ENCODE peak calls at places on chromosome 18, in nine cellular contexts. V is right atrium auricular region, X is upper lobe of right lung, M is GM23248, Q is breast epithelium, Z is neuronal stem cell, T is Peyer's patch, L is suprapubic skin, N is K562. S is an unnamed sample.

GRCh38 chr18:62177271-62177670 is 9.6 kb downstream of the PIGN start:
- DNase-seq in V (no peak), X (no peak), M (no peak), Q (no peak), Z (no peak), T (no peak), L (no peak), N (no peak), S (no peak)

GRCh38 chr18:74896390-74896991 is 298.8 kb downstream of the ZNF407 start:
- DNase-seq in V (no peak), X (peak; percentile 63), M (peak; percentile 13), Q (no peak), Z (no peak), T (peak; percentile 73), L (no peak), N (no peak), S (peak; percentile 41)

GRCh38 chr18:8351173-8351572 is 258.1 kb upstream of the RAB12 start:
- DNase-seq in V (no peak), X (no peak), M (peak; percentile 42), Q (no peak), Z (no peak), T (no peak), L (no peak), N (no peak), S (no peak)

GRCh38 chr18:49601211-49601610 is 39.4 kb downstream of the LIPG start:
- DNase-seq in V (no peak), X (no peak), M (no peak), Q (no peak), Z (no peak), T (no peak), L (no peak), N (no peak), S (no peak)

GRCh38 chr18:58208207-58208944 is 164.3 kb downstream of the NEDD4L start:
- DNase-seq in V (no peak), X (no peak), M (peak; percentile 75), Q (no peak), Z (no peak), T (no peak), L (no peak), N (no peak), S (no peak)

GRCh38 chr18:37902344-37902743 is 336.7 kb upstream of the CELF4 start:
- DNase-seq in V (no peak), X (no peak), M (no peak), Q (no peak), Z (no peak), T (no peak), L (no peak), N (no peak), S (no peak)

GRCh38 chr18:66344227-66344626 is 259.7 kb downstream of the CDH19 start:
- DNase-seq in V (no peak), X (no peak), M (no peak), Q (no peak), Z (no peak), T (no peak), L (no peak), N (no peak), S (no peak)

GRCh38 chr18:79872423-79872822 is 74.7 kb downstream of the KCNG2 start:
- DNase-seq in V (no peak), X (peak; percentile 57), M (peak; percentile 20), Q (no peak), Z (no peak), T (no peak), L (no peak), N (no peak), S (no peak)

GRCh38 chr18:26867471-26867870 is 2.0 kb upstream of the AQP4 start:
- DNase-seq in V (no peak), X (no peak), M (no peak), Q (no peak), Z (no peak), T (no peak), L (no peak), N (no peak), S (no peak)

GRCh38 chr18:58161659-58162058 is 117.6 kb downstream of the NEDD4L start:
- DNase-seq in V (peak; percentile 18), X (no peak), M (no peak), Q (no peak), Z (no peak), T (no peak), L (no peak), N (peak; percentile 39), S (peak; percentile 55)

GRCh38 chr18:41703744-41704530 is 251.1 kb upstream of the PIK3C3 start:
- DNase-seq in V (no peak), X (no peak), M (peak; percentile 6), Q (no peak), Z (no peak), T (no peak), L (no peak), N (no peak), S (no peak)

GRCh38 chr18:250685-251084 is 17.2 kb downstream of the THOC1 start:
- DNase-seq in V (no peak), X (no peak), M (peak; percentile 54), Q (no peak), Z (no peak), T (no peak), L (no peak), N (no peak), S (no peak)

GRCh38 chr18:56532176-56532840 is 106.1 kb downstream of the TXNL1 start:
- DNase-seq in V (no peak), X (no peak), M (peak; percentile 61), Q (no peak), Z (no peak), T (no peak), L (no peak), N (no peak), S (no peak)

GRCh38 chr18:10450986-10451385 is 3.4 kb upstream of the APCDD1 start:
- DNase-seq in V (no peak), X (no peak), M (no peak), Q (no peak), Z (no peak), T (no peak), L (no peak), N (no peak), S (no peak)

DNA sequence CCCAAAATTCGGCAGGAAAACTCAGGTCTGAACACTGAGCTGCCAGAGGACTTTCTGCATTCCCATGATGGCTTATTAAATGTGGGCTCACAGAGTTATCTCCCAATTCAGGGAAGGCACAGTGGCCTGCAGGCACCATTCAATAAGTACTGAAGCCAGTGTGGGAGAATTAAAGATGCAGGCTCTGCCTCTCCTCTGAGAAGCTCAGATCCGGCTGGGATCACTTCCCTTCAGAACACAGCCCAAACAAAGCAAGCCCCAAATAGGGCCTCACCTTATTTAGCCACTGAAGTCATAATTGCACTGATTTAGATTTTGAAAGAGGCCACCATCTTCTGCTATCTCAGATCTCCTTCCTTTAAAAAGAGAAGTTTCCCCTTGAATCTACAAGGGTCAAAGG is 94.3 kb downstream of the MAPK4 start:
- DNase-seq in V (no peak), X (no peak), M (no peak), Q (no peak), Z (no peak), T (no peak), L (no peak), N (no peak), S (no peak)
- H3K4me3 ChIP-seq in V (no peak overlapping the region), X (no peak overlapping the region), M (no peak overlapping the region), Q (no peak overlapping the region), Z (no peak overlapping the region), T (no peak overlapping the region), L (no peak overlapping the region), N (no peak overlapping the region), S (no peak overlapping the region)

GRCh38 chr18:77815666-77816338 is 566.2 kb downstream of the GALR1 start:
- DNase-seq in V (no peak), X (no peak), M (no peak), Q (no peak), Z (no peak), T (no peak), L (no peak), N (no peak), S (no peak)

GRCh38 chr18:77818328-77818727 is 568.7 kb downstream of the GALR1 start:
- DNase-seq in V (no peak), X (no peak), M (no peak), Q (no peak), Z (no peak), T (no peak), L (no peak), N (no peak), S (no peak)

GRCh38 chr18:77821892-77822291 is 572.2 kb downstream of the GALR1 start:
- DNase-seq in V (no peak), X (no peak), M (no peak), Q (no peak), Z (no peak), T (no peak), L (no peak), N (no peak), S (no peak)

GRCh38 chr18:77822552-77823138 is 573.0 kb downstream of the GALR1 start:
- DNase-seq in V (no peak), X (no peak), M (no peak), Q (no peak), Z (no peak), T (no peak), L (no peak), N (no peak), S (no peak)

GRCh38 chr18:77820472-77820871 is 570.8 kb downstream of the GALR1 start:
- DNase-seq in V (no peak), X (no peak), M (no peak), Q (no peak), Z (no peak), T (no peak), L (no peak), N (no peak), S (no peak)
- H3K9me3 ChIP-seq in V (no peaks in the 10 kb centered on the region), X (no peaks in the 10 kb centered on the region), M (no peaks in the 10 kb centered on the region), Q (peaks cover 3% of the 10 kb centered on the region), Z (peaks cover 3% of the 10 kb centered on the region), T (no peaks in the 10 kb centered on the region), L (no peaks in the 10 kb centered on the region), N (no peaks in the 10 kb centered on the region), S (no peaks in the 10 kb centered on the region)

GRCh38 chr18:39521164-39521563 is 1955.6 kb upstream of the CELF4 start:
- DNase-seq in V (no peak), X (no peak), M (no peak), Q (no peak), Z (no peak), T (no peak), L (no peak), N (no peak), S (no peak)

GRCh38 chr18:39523281-39523680 is 1957.7 kb upstream of the CELF4 start:
- DNase-seq in V (no peak), X (no peak), M (peak; percentile 60), Q (no peak), Z (no peak), T (no peak), L (no peak), N (no peak), S (no peak)

GRCh38 chr18:39519741-39520140 is 1954.1 kb upstream of the CELF4 start:
- DNase-seq in V (no peak), X (no peak), M (no peak), Q (no peak), Z (no peak), T (no peak), L (no peak), N (no peak), S (no peak)
- H3K27ac ChIP-seq in V (no peak overlapping the region), X (no peak overlapping the region), M (no peak overlapping the region), Q (no peak overlapping the region), Z (no peak overlapping the region), T (no peak overlapping the region), L (no peak overlapping the region), N (no peak overlapping the region), S (no peak overlapping the region)

DNA sequence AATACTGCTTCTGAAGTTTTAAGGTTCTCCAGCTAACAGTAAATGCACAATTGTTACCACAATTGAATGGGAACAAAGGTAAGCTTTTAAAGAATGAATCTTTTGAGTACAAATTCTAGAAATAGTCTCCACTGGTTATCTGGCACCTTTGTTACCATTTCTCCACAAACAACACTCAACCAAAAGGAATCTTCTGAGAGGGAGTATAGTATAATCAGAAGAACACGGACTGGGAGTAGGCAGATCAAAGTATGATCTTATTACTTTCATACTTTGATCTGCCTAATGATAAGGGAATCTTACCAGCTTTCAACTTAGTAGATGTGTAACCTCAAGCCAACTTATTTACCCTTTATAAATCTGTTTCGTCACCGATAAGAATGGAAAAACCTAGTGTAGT is 1.4 kb downstream of the CEP76 start:
- DNase-seq in V (no peak), X (no peak), M (peak; percentile 22), Q (no peak), Z (no peak), T (no peak), L (no peak), N (no peak), S (no peak)
- H3K4me3 ChIP-seq in V (peak overlapping the region; percentile 92), X (peak overlapping the region; percentile 81), M (peak overlapping the region; percentile 98), Q (peak overlapping the region; percentile 90), Z (peak overlapping the region; percentile 81), T (peak overlapping the region; percentile 77), L (peak overlapping the region; percentile 95), N (peak overlapping the region; percentile 87), S (no peak overlapping the region)

S was measured in iPS DF 6.9.